ENCODE peak calls at places on chromosomes 6 and 20, in five cellular contexts. D, R, V, A and O are unnamed samples.

GRCh38 chr20:43942661-43943285 is 28.1 kb downstream of the TOX2 start:
- DNase-seq in D (no peak), R (peak; percentile 89), V (peak; percentile 64), A (no peak), O (no peak)

GRCh38 chr6:169677096-169677495 is 24.7 kb downstream of the WDR27 start:
- DNase-seq in D (no peak), R (no peak), V (no peak), A (no peak), O (no peak)

GRCh38 chr6:157456524-157456829 is 75.5 kb downstream of the ZDHHC14 start:
- DNase-seq in D (no peak), R (peak; percentile 6), V (no peak), A (no peak), O (no peak)

GRCh38 chr6:111625511-111626331 is 20.0 kb upstream of the TRAF3IP2 start:
- DNase-seq in D (no peak), R (peak; percentile 46), V (no peak), A (no peak), O (no peak)

GRCh38 chr6:73586416-73586974 is 65.7 kb upstream of the EEF1A1 start:
- DNase-seq in D (no peak), R (peak; percentile 65), V (no peak), A (no peak), O (no peak)

GRCh38 chr6:133817460-133818047 is 71.4 kb upstream of the TCF21 start:
- DNase-seq in D (peak; percentile 11), R (no peak), V (no peak), A (no peak), O (peak; percentile 48)

GRCh38 chr20:19838495-19838894 is 80.4 kb downstream of the RIN2 start:
- DNase-seq in D (no peak), R (no peak), V (peak; percentile 17), A (no peak), O (no peak)

GRCh38 chr6:106315765-106316375 is 9.7 kb downstream of the ATG5 start:
- DNase-seq in D (no peak), R (peak; percentile 12), V (peak; percentile 46), A (no peak), O (no peak)

GRCh38 chr6:17962436-17963031 is 24.9 kb downstream of the KIF13A start:
- DNase-seq in D (no peak), R (peak; percentile 97), V (peak; percentile 49), A (no peak), O (no peak)

GRCh38 chr6:36120979-36121706 is 9.2 kb upstream of the MAPK13 start:
- DNase-seq in D (no peak), R (peak; percentile 60), V (peak; percentile 60), A (no peak), O (no peak)

GRCh38 chr20:2289475-2289874 is 6.3 kb upstream of the TGM3 start:
- DNase-seq in D (no peak), R (no peak), V (no peak), A (no peak), O (no peak)

GRCh38 chr20:17614176-17614811 is 44.4 kb downstream of the DSTN start:
- DNase-seq in D (no peak), R (peak; percentile 53), V (no peak), A (no peak), O (no peak)

GRCh38 chr6:129882510-129883023 is 21.5 kb upstream of the TMEM244 start:
- DNase-seq in D (no peak), R (no peak), V (no peak), A (no peak), O (no peak)

GRCh38 chr20:62487564-62488086 is 11.8 kb upstream of the GATA5 start:
- DNase-seq in D (no peak), R (no peak), V (no peak), A (no peak), O (no peak)

GRCh38 chr6:81624443-81624842 is 128.0 kb downstream of the TENT5A start:
- DNase-seq in D (no peak), R (peak; percentile 38), V (no peak), A (no peak), O (no peak)

GRCh38 chr6:95648636-95649035 is 71.3 kb downstream of the MANEA start:
- DNase-seq in D (no peak), R (no peak), V (no peak), A (no peak), O (no peak)

GRCh38 chr6:16637635-16638034 is 123.6 kb downstream of the ATXN1 start:
- DNase-seq in D (no peak), R (no peak), V (peak; percentile 47), A (no peak), O (no peak)

GRCh38 chr6:17393335-17394191 is at the start of gene CAP2:
- DNase-seq in D (peak; percentile 66), R (peak; percentile 32), V (peak; percentile 68), A (no peak), O (peak; percentile 75)

DNA sequence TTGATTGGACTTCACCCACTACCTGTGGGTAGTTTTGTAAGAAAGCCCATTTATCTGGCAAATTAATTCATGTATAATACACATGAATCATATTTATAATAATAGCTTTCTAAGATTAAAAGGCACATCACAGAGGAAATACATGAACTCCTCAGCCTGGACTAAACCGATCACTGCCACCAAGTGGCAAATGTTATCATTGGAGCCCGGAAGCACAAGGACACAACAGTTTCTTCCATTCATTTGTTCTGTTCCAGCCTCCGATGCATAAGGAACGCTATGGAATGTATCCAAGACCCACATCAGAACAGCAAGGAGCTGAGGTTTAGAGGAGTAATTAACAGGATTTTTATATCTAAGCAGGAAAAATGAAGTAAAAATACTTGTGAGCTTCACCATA is 13.9 kb upstream of the IPCEF1 start:
- DNase-seq in D (no peak), R (peak; percentile 60), V (peak; percentile 38), A (no peak), O (no peak)
- TF ChIP-seq CTCF in D (peak; percentile 45), R (peak; percentile 64), V (peak; percentile 18), A (no peak), O (no peak)

DNA sequence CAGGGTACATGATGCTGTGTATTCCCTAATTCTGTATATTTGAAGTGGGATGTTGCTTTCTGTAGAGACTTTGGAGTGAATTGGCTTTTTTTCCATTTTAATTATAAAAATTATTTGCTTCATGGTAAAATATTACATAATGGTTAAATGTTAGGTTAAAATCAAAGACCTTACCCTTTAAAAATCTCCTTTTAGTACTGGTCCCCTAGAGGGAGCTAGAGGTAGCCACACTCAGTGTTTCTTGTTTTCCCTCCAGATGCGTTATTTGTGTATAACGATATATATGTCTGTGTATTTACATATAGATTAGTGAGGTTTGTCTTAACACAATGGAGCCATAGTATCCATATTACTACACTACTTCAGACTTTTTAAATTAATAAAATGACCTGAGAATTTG is 146.7 kb downstream of the PLCB4 start:
- DNase-seq in D (no peak), R (peak; percentile 44), V (peak; percentile 42), A (no peak), O (no peak)
- TF ChIP-seq CTCF in D (peak; percentile 45), R (peak; percentile 64), V (peak; percentile 37), A (peak; percentile 34), O (no peak)

GRCh38 chr6:160730911-160731310 is 28.9 kb downstream of the PLG start:
- DNase-seq in D (no peak), R (no peak), V (peak; percentile 7), A (peak; percentile 66), O (peak; percentile 35)
- TF ChIP-seq CTCF in D (peak; percentile 55), R (peak; percentile 8), V (peak; percentile 5), A (no peak), O (peak; percentile 44)

GRCh38 chr6:97586344-97586743 is 303.3 kb upstream of the MMS22L start:
- DNase-seq in D (no peak), R (peak; percentile 69), V (peak; percentile 14), A (no peak), O (no peak)
- TF ChIP-seq CTCF in D (peak; percentile 15), R (peak; percentile 64), V (no peak), A (no peak), O (peak; percentile 5)

GRCh38 chr20:56204206-56204605 is 44.3 kb upstream of the MC3R start:
- DNase-seq in D (no peak), R (no peak), V (no peak), A (no peak), O (no peak)

GRCh38 chr20:56200456-56200855 is 48.1 kb upstream of the MC3R start:
- DNase-seq in D (no peak), R (peak; percentile 5), V (peak; percentile 17), A (no peak), O (no peak)

GRCh38 chr20:56207656-56208055 is 40.9 kb upstream of the MC3R start:
- DNase-seq in D (no peak), R (no peak), V (no peak), A (no peak), O (no peak)

GRCh38 chr20:56205350-56205749 is 43.2 kb upstream of the MC3R start:
- DNase-seq in D (no peak), R (no peak), V (no peak), A (no peak), O (no peak)

DNA sequence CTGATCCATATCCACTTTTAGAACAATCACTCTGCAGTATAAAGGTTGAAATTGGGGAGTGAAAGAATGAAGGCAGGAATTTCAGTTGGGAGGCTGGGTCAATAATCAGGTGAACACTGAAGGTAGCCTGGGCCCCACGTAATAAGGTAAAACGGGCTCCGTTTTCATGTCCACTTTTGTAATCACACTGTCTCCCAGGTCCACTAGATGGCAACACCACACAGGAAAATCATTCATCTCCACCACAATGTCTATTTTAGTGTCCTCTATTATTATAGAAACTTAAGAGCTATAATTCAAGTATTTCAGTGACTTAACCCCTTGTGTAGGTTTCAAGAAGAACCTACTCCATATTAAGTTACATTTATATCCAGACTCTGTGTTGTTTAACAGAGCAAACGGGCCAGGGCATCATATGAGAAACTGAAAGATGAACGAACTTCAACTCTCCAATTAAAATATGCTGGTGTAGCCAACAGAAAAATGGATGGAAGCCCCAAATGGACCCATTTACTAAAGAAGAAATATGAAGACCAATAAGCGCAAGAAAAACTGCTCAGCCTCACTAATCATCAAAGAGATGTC is 45.9 kb upstream of the MC3R start:
- DNase-seq in D (no peak), R (peak; percentile 28), V (peak; percentile 63), A (no peak), O (no peak)
- TF ChIP-seq CTCF in D (no peak), R (peak; percentile 46), V (peak; percentile 73), A (no peak), O (no peak)

GRCh38 chr6:4806308-4807190 is 30.3 kb downstream of the CDYL start:
- DNase-seq in D (no peak), R (no peak), V (no peak), A (no peak), O (no peak)

GRCh38 chr6:4803343-4803744 is 27.1 kb downstream of the CDYL start:
- DNase-seq in D (no peak), R (no peak), V (no peak), A (no peak), O (no peak)

GRCh38 chr6:4808396-4808795 is 32.2 kb downstream of the CDYL start:
- DNase-seq in D (no peak), R (no peak), V (no peak), A (no peak), O (no peak)

GRCh38 chr6:4804095-4804494 is 27.9 kb downstream of the CDYL start:
- DNase-seq in D (no peak), R (peak; percentile 71), V (peak; percentile 84), A (no peak), O (no peak)

GRCh38 chr6:4805553-4806307 is 29.5 kb downstream of the CDYL start:
- DNase-seq in D (peak; percentile 17), R (peak; percentile 57), V (peak; percentile 63), A (no peak), O (peak; percentile 52)
- TF ChIP-seq CTCF in D (peak; percentile 58), R (peak; percentile 73), V (peak; percentile 62), A (peak; percentile 53), O (peak; percentile 54)

DNA sequence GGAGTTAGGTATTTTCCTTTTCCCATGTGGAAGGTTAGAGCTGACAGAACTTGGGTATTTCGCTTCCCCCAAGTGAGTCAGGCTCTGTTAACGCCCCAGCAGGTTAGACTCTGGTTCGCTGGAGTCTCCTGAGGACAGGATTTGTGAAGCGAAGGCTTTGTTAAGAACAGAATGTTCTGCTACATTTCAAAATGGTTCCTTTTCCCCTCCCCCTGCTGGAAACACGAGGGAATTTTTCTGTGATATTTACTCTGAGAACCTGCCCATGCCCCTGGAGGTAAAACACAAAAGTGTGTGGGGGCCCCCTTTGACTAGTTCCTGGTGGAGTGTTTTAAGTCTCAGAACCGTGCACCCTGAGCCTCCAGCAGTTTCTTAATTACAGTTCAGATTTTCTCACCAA is 731.4 kb upstream of the CITED2 start:
- DNase-seq in D (no peak), R (peak; percentile 51), V (peak; percentile 29), A (no peak), O (peak; percentile 16)
- TF ChIP-seq CTCF in D (peak; percentile 54), R (peak; percentile 45), V (peak; percentile 22), A (no peak), O (peak; percentile 52)